ENCODE peak calls at places on chromosomes 13 and 19, in eight cellular contexts. H is fibroblast of lung, Q is IMR-90, I is endothelial cell of umbilical vein, X is neuronal stem cell, J is HCT116, V is mesenchymal stem cell, K is neural progenitor cell. A is an unnamed sample.

GRCh38 chr13:76225815-76226489 is 589.8 kb downstream of the LMO7 start:
- DNase-seq in H (peak), X (peak), V (peak), I (no peak), J (no peak), K (peak), Q (peak), A (no peak)

GRCh38 chr13:35157143-35157755 is 215.2 kb downstream of the NBEA start:
- DNase-seq in Q (peak), V (peak), H (peak), X (peak), I (peak), K (peak), J (peak), A (no peak)

GRCh38 chr19:14073232-14073924 is 792 bp downstream of the MISP3 start:
- DNase-seq in Q (peak), J (no peak), X (peak), K (peak), H (peak), I (peak), V (peak), A (peak)

GRCh38 chr13:114063545-114064515 is 68.6 kb downstream of the RASA3 start:
- DNase-seq in V (peak), I (no peak), X (no peak), Q (peak), K (peak), H (peak), J (no peak), A (peak)

GRCh38 chr19:31152906-31153305 is 196.3 kb downstream of the TSHZ3 start:
- DNase-seq in K (no peak), Q (peak), I (no peak), X (no peak), H (peak), J (no peak), V (no peak), A (no peak)

GRCh38 chr19:33621811-33622504 is at the start of gene CHST8:
- DNase-seq in I (peak), Q (no peak), J (no peak), X (peak), H (peak), K (peak), V (no peak), A (no peak)

GRCh38 chr19:35126624-35126959 is 8.3 kb downstream of the LGI4 start:
- DNase-seq in J (no peak), I (no peak), V (no peak), K (peak), H (no peak), X (no peak), Q (no peak), A (no peak)

GRCh38 chr19:15129856-15130580 is 22.8 kb downstream of the SYDE1 start:
- DNase-seq in I (no peak), X (no peak), H (no peak), Q (no peak), J (peak), K (no peak), V (no peak), A (no peak)

GRCh38 chr13:30666113-30666512 is 48.4 kb downstream of the USPL1 start:
- DNase-seq in X (no peak), V (no peak), H (no peak), K (peak), I (no peak), Q (no peak), J (no peak), A (no peak)

GRCh38 chr13:71867101-71867814 is at the start of gene DACH1:
- DNase-seq in H (peak), K (peak), Q (peak), I (peak), V (peak), X (peak), J (no peak), A (peak)

GRCh38 chr19:47280183-47280797 is 5.6 kb downstream of the INAFM1 start:
- DNase-seq in H (no peak), Q (no peak), X (no peak), I (peak), J (no peak), V (peak), K (peak), A (no peak)

GRCh38 chr19:19120308-19121156 is 17.7 kb downstream of the TMEM161A start:
- DNase-seq in J (no peak), V (peak), I (peak), K (peak), H (peak), X (peak), Q (peak), A (peak)

GRCh38 chr13:26202365-26202972 is 19.6 kb downstream of the RNF6 start:
- DNase-seq in K (no peak), V (peak), I (peak), Q (peak), J (no peak), H (peak), X (no peak), A (no peak)

GRCh38 chr19:11115895-11116446 is 26.7 kb downstream of the LDLR start:
- DNase-seq in K (no peak), I (no peak), Q (no peak), H (no peak), J (no peak), V (no peak), X (no peak), A (no peak)

GRCh38 chr19:48553676-48554384 is 1.9 kb downstream of the SULT2B1 start:
- DNase-seq in J (no peak), H (peak), Q (peak), X (no peak), I (peak), K (peak), V (peak), A (peak)

GRCh38 chr13:112146073-112146360 is 79.1 kb downstream of the SOX1 start:
- DNase-seq in H (no peak), J (no peak), X (no peak), I (no peak), V (no peak), Q (no peak), K (no peak), A (no peak)

GRCh38 chr19:55251296-55252081 is 7.3 kb downstream of the PPP6R1 start:
- DNase-seq in J (no peak), X (no peak), Q (peak), I (peak), H (peak), V (peak), K (no peak), A (peak)
- H3K9ac ChIP-seq in J (no peak), X (no peak), Q (no peak), I (no peak), H (no peak), V (no peak), K (peak), A (no peak)

GRCh38 chr13:24184265-24184841 is 23.8 kb downstream of the SPATA13 start:
- DNase-seq in J (no peak), K (no peak), H (no peak), X (no peak), V (no peak), I (no peak), Q (no peak), A (no peak)
- H3K4me3 ChIP-seq in J (no peak), K (no peak), H (no peak), X (no peak), V (no peak), I (no peak), Q (no peak), A (peak)

GRCh38 chr13:45047394-45048328 is 58.3 kb downstream of the GPALPP1 start:
- DNase-seq in K (peak), J (peak), H (peak), X (peak), Q (peak), V (peak), I (peak), A (peak)
- H3K9ac ChIP-seq in K (no peak), J (no peak), H (no peak), X (no peak), Q (peak), V (peak), I (peak), A (peak)

DNA sequence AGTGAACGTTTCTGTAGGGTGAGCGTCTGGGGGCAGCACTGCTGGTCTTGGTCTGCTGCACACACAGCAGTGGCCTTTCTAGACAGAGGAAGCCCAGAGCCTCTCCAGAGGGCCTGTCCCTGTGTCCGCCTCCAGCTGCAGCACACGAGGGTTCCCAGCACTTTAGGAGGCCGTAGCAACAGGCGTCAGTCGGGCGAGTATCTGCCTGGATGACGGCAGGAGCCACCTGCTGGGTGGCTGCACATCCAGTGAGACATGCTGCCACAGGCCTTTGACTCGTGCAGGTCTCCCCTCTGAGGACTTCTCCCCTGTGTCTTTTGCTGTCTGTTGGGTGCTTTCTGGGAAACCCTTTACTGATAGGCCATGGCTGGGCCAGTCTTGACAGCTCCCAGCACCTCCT is 22.1 kb downstream of the AP2A1 start:
- DNase-seq in H (no peak), I (no peak), X (no peak), J (no peak), V (no peak), Q (no peak), K (no peak), A (peak)
- H3K4me3 ChIP-seq in H (no peak), I (no peak), X (no peak), J (no peak), V (no peak), Q (no peak), K (no peak), A (no peak)

GRCh38 chr19:43798546-43799409 is 3.5 kb downstream of the LYPD5 start:
- DNase-seq in Q (no peak), V (no peak), J (peak), X (no peak), I (no peak), H (peak), K (peak), A (peak)
- H3K9ac ChIP-seq in Q (no peak), V (peak), J (peak), X (peak), I (no peak), H (no peak), K (no peak), A (no peak)

GRCh38 chr13:101649490-101650126 is 197.1 kb downstream of the ITGBL1 start:
- DNase-seq in H (peak), X (no peak), Q (peak), I (no peak), V (peak), K (no peak), J (no peak), A (no peak)
- H3K4me3 ChIP-seq in H (no peak), X (no peak), Q (no peak), I (no peak), V (no peak), K (no peak), J (no peak), A (no peak)

DNA sequence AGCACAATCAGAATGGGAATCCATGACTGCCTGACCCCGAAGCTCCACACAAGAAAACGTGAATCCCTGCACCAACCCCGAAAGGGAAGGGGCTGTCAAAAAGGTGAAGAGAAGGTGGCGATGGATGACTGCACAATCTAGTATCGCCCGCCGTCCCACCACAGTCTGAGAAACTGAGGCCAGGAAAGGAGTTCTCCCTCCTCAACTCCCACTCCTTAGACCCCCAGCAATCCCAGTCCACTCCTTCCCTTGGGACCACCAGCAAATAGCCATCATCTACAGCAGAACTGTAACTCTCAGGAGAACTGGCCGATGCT is 451 bp downstream of the NOSIP start:
- DNase-seq in I (no peak), X (no peak), Q (no peak), V (no peak), K (no peak), J (no peak), H (no peak), A (no peak)
- H3K9ac ChIP-seq in I (peak), X (peak), Q (peak), V (peak), K (peak), J (peak), H (peak), A (peak)

A was measured in kidney.